ENCODE peak calls at places on chromosomes 13 and 19, in nine cellular contexts. One of them, this sample, is unnamed.

GRCh38 chr13:79483302-79483701 is 2.3 kb downstream of the NDFIP2 start:
- DNase-seq in thoracic aorta: no peak
- DNase-seq in mammary epithelial cell: peak
- DNase-seq in GM20000: no peak
- DNase-seq in endothelial cell: no peak
- DNase-seq in AG04450: no peak
- DNase-seq in fibroblast of lung: peak
- DNase-seq in GM23338: no peak
- DNase-seq in fibroblast of mammary gland: peak
- DNase-seq in this sample: no peak

GRCh38 chr13:27839809-27840467 is 47.7 kb downstream of the GSX1 start:
- DNase-seq in mammary epithelial cell: peak
- DNase-seq in fibroblast of lung: peak
- DNase-seq in fibroblast of mammary gland: no peak
- DNase-seq in endothelial cell: no peak
- DNase-seq in AG04450: no peak
- DNase-seq in GM20000: no peak
- DNase-seq in GM23338: no peak
- DNase-seq in thoracic aorta: no peak
- DNase-seq in this sample: no peak

GRCh38 chr13:37748913-37749312 is 120.7 kb downstream of the TRPC4 start:
- DNase-seq in mammary epithelial cell: no peak
- DNase-seq in fibroblast of lung: no peak
- DNase-seq in fibroblast of mammary gland: no peak
- DNase-seq in GM23338: no peak
- DNase-seq in GM20000: no peak
- DNase-seq in AG04450: no peak
- DNase-seq in thoracic aorta: no peak
- DNase-seq in endothelial cell: no peak
- DNase-seq in this sample: no peak

GRCh38 chr19:33268162-33268991 is 34.0 kb downstream of the CEBPA start:
- DNase-seq in fibroblast of mammary gland: no peak
- DNase-seq in mammary epithelial cell: no peak
- DNase-seq in AG04450: no peak
- DNase-seq in GM23338: no peak
- DNase-seq in endothelial cell: no peak
- DNase-seq in thoracic aorta: no peak
- DNase-seq in GM20000: no peak
- DNase-seq in fibroblast of lung: no peak
- DNase-seq in this sample: no peak

GRCh38 chr19:48964205-48965032 is 690 bp upstream of the FTL start:
- DNase-seq in thoracic aorta: no peak
- DNase-seq in endothelial cell: no peak
- DNase-seq in fibroblast of lung: peak
- DNase-seq in AG04450: no peak
- DNase-seq in GM20000: no peak
- DNase-seq in mammary epithelial cell: no peak
- DNase-seq in GM23338: peak
- DNase-seq in fibroblast of mammary gland: peak
- DNase-seq in this sample: no peak

GRCh38 chr13:41546372-41547252 is 89.3 kb downstream of the RGCC start:
- DNase-seq in thoracic aorta: no peak
- DNase-seq in endothelial cell: no peak
- DNase-seq in fibroblast of lung: peak
- DNase-seq in AG04450: peak
- DNase-seq in GM20000: no peak
- DNase-seq in mammary epithelial cell: peak
- DNase-seq in GM23338: no peak
- DNase-seq in fibroblast of mammary gland: peak
- DNase-seq in this sample: no peak

GRCh38 chr19:6693681-6694080 is 23.7 kb upstream of the TNFSF14 start:
- DNase-seq in mammary epithelial cell: no peak
- DNase-seq in endothelial cell: no peak
- DNase-seq in GM20000: no peak
- DNase-seq in thoracic aorta: no peak
- DNase-seq in fibroblast of mammary gland: no peak
- DNase-seq in fibroblast of lung: no peak
- DNase-seq in GM23338: peak
- DNase-seq in AG04450: no peak
- DNase-seq in this sample: no peak

GRCh38 chr13:39032150-39032549 is 5.7 kb downstream of the PROSER1 start:
- DNase-seq in endothelial cell: no peak
- DNase-seq in fibroblast of lung: no peak
- DNase-seq in AG04450: no peak
- DNase-seq in thoracic aorta: no peak
- DNase-seq in GM23338: no peak
- DNase-seq in fibroblast of mammary gland: no peak
- DNase-seq in GM20000: no peak
- DNase-seq in mammary epithelial cell: no peak
- DNase-seq in this sample: no peak

GRCh38 chr19:39264306-39265290 is 3.6 kb upstream of the IFNL2 start:
- DNase-seq in mammary epithelial cell: no peak
- DNase-seq in GM23338: peak
- DNase-seq in GM20000: no peak
- DNase-seq in fibroblast of lung: peak
- DNase-seq in fibroblast of mammary gland: no peak
- DNase-seq in AG04450: no peak
- DNase-seq in thoracic aorta: no peak
- DNase-seq in endothelial cell: peak
- DNase-seq in this sample: no peak

GRCh38 chr19:55697698-55698097 is 22.7 kb downstream of the EPN1 start:
- DNase-seq in GM23338: no peak
- DNase-seq in fibroblast of lung: no peak
- DNase-seq in endothelial cell: no peak
- DNase-seq in thoracic aorta: no peak
- DNase-seq in GM20000: no peak
- DNase-seq in fibroblast of mammary gland: no peak
- DNase-seq in AG04450: no peak
- DNase-seq in mammary epithelial cell: no peak
- DNase-seq in this sample: no peak

DNA sequence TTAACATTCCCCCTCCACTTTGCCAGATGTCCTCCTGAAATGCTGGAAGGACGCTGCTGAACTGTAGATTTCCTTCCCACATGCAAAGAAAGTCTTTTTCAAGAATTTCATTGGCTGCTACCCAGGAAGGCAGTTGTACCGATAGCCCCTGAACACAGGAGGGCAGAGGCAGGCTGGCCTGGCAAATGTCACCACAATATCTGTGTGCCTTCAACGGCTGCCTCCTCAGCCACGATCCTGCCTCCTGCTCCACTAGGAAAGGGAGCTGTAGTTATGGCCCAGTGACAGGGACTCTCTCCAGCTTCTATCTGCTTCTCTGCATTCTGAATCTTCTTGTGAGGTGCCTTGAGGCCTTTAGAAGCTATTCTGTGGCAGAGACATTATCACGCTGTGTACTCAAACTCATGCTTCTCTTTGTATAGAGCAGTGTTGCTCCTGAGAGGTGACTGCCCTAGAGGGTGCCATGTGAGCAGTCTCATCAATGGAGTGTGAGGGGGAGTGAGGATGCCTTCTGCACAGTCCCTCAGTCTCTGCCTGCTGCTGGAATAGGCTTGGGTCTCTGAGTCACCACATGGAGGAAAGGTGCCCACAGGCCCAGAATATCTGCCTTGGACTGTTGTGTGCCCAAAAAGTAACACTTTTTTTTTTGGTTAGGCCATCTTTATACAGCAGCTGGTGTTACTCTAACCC is 279.8 kb downstream of the DNAJC15 start:
- DNase-seq in GM20000: peak
- DNase-seq in thoracic aorta: no peak
- DNase-seq in fibroblast of mammary gland: peak
- DNase-seq in mammary epithelial cell: peak
- DNase-seq in endothelial cell: peak
- DNase-seq in GM23338: peak
- DNase-seq in AG04450: no peak
- DNase-seq in fibroblast of lung: peak
- DNase-seq in this sample: no peak
- TF ChIP-seq CTCF in GM20000: peak
- TF ChIP-seq CTCF in thoracic aorta: peak
- TF ChIP-seq CTCF in fibroblast of mammary gland: peak
- TF ChIP-seq CTCF in mammary epithelial cell: peak
- TF ChIP-seq CTCF in endothelial cell: no peak
- TF ChIP-seq CTCF in GM23338: peak
- TF ChIP-seq CTCF in AG04450: peak
- TF ChIP-seq CTCF in fibroblast of lung: peak
- TF ChIP-seq CTCF in this sample: peak

DNA sequence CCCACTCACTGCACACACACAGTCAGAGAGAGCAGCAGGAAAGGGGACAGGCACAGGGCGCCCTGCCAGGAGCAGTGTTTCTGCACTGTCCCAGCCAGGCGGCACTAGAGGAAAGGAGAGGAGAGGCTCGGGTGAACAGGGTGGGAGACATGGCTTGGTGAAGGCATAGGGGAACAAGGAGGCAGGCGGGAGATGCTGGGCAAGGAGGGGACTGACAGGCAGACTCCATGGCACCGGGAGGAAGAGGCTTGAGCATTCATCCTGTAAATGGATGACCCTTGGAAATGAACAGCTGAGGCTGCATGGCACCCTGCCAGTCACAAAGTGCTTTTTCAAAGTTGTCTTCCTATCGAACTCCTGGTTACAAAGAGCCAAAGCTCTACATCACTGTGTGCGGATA is 22.5 kb downstream of the MED26 start:
- DNase-seq in fibroblast of mammary gland: no peak
- DNase-seq in mammary epithelial cell: no peak
- DNase-seq in endothelial cell: no peak
- DNase-seq in fibroblast of lung: no peak
- DNase-seq in GM20000: no peak
- DNase-seq in AG04450: no peak
- DNase-seq in thoracic aorta: no peak
- DNase-seq in GM23338: no peak
- DNase-seq in this sample: no peak
- TF ChIP-seq CTCF in fibroblast of mammary gland: no peak
- TF ChIP-seq CTCF in mammary epithelial cell: no peak
- TF ChIP-seq CTCF in endothelial cell: no peak
- TF ChIP-seq CTCF in fibroblast of lung: no peak
- TF ChIP-seq CTCF in GM20000: no peak
- TF ChIP-seq CTCF in AG04450: no peak
- TF ChIP-seq CTCF in thoracic aorta: no peak
- TF ChIP-seq CTCF in GM23338: no peak
- TF ChIP-seq CTCF in this sample: no peak

DNA sequence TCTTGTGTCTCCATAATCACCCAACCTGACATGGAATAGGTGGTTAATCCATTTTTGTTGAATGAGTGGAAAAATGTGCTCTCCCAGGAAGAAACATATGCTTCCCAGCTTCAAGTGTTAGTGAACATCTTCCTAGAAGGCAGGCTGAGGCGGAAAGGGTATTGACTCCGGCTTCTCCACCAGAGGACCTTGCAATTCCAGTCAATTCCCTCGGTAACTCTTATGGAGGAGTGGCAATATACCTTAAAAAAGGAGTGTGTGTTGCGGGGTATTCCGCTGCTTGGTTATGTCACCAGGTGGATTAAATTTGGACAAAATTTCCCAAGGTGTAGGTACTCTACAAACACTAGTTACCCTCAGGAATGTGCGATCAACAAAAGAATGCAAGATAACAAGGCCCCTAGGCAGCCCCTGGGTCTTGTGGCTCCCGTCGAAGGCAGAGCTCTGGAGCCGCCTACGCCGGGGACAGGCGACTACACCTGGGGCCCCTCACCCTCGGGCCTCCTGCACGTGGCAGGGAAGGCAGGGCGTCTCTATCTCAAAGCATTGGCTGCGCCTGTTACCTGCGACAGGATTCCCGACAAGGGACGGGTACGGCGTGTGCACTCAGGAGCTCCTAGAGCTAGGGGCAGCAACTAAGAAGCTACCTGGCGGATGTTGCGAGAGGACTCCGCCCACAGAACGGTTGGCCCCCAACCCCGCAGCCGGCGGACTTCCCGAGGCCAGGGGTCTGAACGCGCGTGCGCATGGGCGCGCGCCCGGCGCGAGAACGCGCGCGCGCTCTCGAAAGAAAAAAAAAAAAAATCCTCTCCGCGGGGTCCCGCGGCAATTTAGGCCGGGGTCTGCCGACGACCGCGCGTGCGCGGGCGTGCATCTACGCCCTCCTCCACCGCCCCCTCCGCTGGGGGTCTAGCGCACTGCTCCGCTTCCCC is at the start of gene WDR87:
- DNase-seq in GM20000: peak
- DNase-seq in endothelial cell: peak
- DNase-seq in GM23338: peak
- DNase-seq in thoracic aorta: no peak
- DNase-seq in AG04450: no peak
- DNase-seq in fibroblast of lung: peak
- DNase-seq in fibroblast of mammary gland: no peak
- DNase-seq in mammary epithelial cell: peak
- DNase-seq in this sample: peak
- TF ChIP-seq CTCF in GM20000: no peak
- TF ChIP-seq CTCF in endothelial cell: peak
- TF ChIP-seq CTCF in GM23338: no peak
- TF ChIP-seq CTCF in thoracic aorta: no peak
- TF ChIP-seq CTCF in AG04450: no peak
- TF ChIP-seq CTCF in fibroblast of lung: no peak
- TF ChIP-seq CTCF in fibroblast of mammary gland: no peak
- TF ChIP-seq CTCF in mammary epithelial cell: peak
- TF ChIP-seq CTCF in this sample: no peak

GRCh38 chr19:3830841-3831589 is 37.8 kb downstream of the ZFR2 start:
- DNase-seq in GM20000: no peak
- DNase-seq in mammary epithelial cell: no peak
- DNase-seq in fibroblast of mammary gland: no peak
- DNase-seq in AG04450: no peak
- DNase-seq in GM23338: no peak
- DNase-seq in thoracic aorta: no peak
- DNase-seq in endothelial cell: no peak
- DNase-seq in fibroblast of lung: no peak
- DNase-seq in this sample: no peak

GRCh38 chr19:3834349-3835054 is 34.3 kb downstream of the ZFR2 start:
- DNase-seq in GM23338: no peak
- DNase-seq in fibroblast of mammary gland: no peak
- DNase-seq in AG04450: no peak
- DNase-seq in endothelial cell: no peak
- DNase-seq in mammary epithelial cell: no peak
- DNase-seq in fibroblast of lung: no peak
- DNase-seq in thoracic aorta: no peak
- DNase-seq in GM20000: no peak
- DNase-seq in this sample: no peak

GRCh38 chr19:3833578-3834348 is 35.1 kb downstream of the ZFR2 start:
- DNase-seq in fibroblast of lung: no peak
- DNase-seq in thoracic aorta: no peak
- DNase-seq in fibroblast of mammary gland: no peak
- DNase-seq in mammary epithelial cell: no peak
- DNase-seq in GM23338: no peak
- DNase-seq in endothelial cell: no peak
- DNase-seq in GM20000: no peak
- DNase-seq in AG04450: no peak
- DNase-seq in this sample: no peak

GRCh38 chr19:3832001-3832400 is 36.8 kb downstream of the ZFR2 start:
- DNase-seq in thoracic aorta: no peak
- DNase-seq in fibroblast of lung: no peak
- DNase-seq in GM20000: no peak
- DNase-seq in mammary epithelial cell: no peak
- DNase-seq in AG04450: no peak
- DNase-seq in GM23338: no peak
- DNase-seq in endothelial cell: no peak
- DNase-seq in fibroblast of mammary gland: no peak
- DNase-seq in this sample: no peak

DNA sequence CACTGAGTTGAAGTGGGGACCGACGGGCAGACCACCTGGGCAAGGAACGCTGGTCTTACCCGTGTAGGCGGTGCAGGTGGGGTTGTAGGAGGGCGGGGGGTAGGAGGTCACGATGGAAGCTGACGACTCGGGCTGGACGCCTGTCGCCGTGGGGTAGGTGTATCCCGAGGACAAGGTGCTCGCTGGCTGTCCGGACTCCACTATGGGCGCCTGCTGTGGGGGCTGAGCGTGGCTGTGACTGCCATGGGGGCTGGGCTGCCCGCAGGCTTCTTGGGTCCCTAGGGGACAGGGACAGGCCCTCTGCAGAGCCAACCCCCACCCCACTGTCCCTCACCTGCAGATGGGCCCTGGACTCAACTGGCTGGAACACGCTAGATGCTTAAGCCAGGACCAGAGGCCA is 37.2 kb downstream of the ZFR2 start:
- DNase-seq in thoracic aorta: no peak
- DNase-seq in fibroblast of lung: no peak
- DNase-seq in fibroblast of mammary gland: no peak
- DNase-seq in GM23338: no peak
- DNase-seq in AG04450: no peak
- DNase-seq in endothelial cell: no peak
- DNase-seq in mammary epithelial cell: no peak
- DNase-seq in GM20000: no peak
- DNase-seq in this sample: no peak
- TF ChIP-seq CTCF in thoracic aorta: no peak
- TF ChIP-seq CTCF in fibroblast of lung: no peak
- TF ChIP-seq CTCF in fibroblast of mammary gland: no peak
- TF ChIP-seq CTCF in GM23338: no peak
- TF ChIP-seq CTCF in AG04450: no peak
- TF ChIP-seq CTCF in endothelial cell: no peak
- TF ChIP-seq CTCF in mammary epithelial cell: no peak
- TF ChIP-seq CTCF in GM20000: no peak
- TF ChIP-seq CTCF in this sample: no peak